ENCODE peak calls at places on chromosomes 4 and X, in ten cellular contexts. P is B cell; M is HS-27A; Y is activated CD8-positive, alpha-beta T cell treated with anti-CD3 and anti-CD28 coated beads for 36 hours; J is NCI-H1092; U is heart right ventricle; O is globus pallidus; D is stimulated activated CD4-positive, alpha-beta T cell treated with anti-CD3 and anti-CD28 coated beads, Interleukin-15, amount 100 ng/mL, for 1 hour; L is HTR-8/SVneo; S is ELR. T is an unnamed sample.

GRCh38 chr4:155973639-155974475 is 20.2 kb upstream of the CTSO start:
- DNase-seq in P (no peak), M (peak; percentile 47), Y (no peak), J (no peak), U (no peak), O (no peak), D (no peak), L (no peak), S (peak; percentile 51), T (no peak)

GRCh38 chr4:183249854-183250253 is 70.2 kb downstream of the CLDN22 start:
- DNase-seq in P (no peak), M (no peak), Y (peak; percentile 44), J (peak; percentile 37), U (no peak), O (peak; percentile 45), D (no peak), L (no peak), S (peak; percentile 47), T (no peak)

GRCh38 chrX:42098897-42099296 is 175.5 kb upstream of the CASK start:
- DNase-seq in P (no peak), M (no peak), Y (no peak), J (no peak), U (peak; percentile 4), O (no peak), D (no peak), L (no peak), S (no peak), T (no peak)

GRCh38 chr4:961651-962230 is 11.6 kb downstream of the DGKQ start:
- DNase-seq in P (no peak), M (no peak), Y (no peak), J (peak; percentile 40), U (no peak), O (no peak), D (no peak), L (no peak), S (no peak), T (no peak)

GRCh38 chr4:81019016-81019415 is 11.5 kb upstream of the BMP3 start:
- DNase-seq in P (no peak), M (no peak), Y (no peak), J (no peak), U (no peak), O (no peak), D (no peak), L (no peak), S (no peak), T (no peak)

GRCh38 chr4:16582036-16582435 is 316.4 kb downstream of the LDB2 start:
- DNase-seq in P (no peak), M (no peak), Y (no peak), J (no peak), U (no peak), O (no peak), D (no peak), L (no peak), S (no peak), T (no peak)

GRCh38 chr4:183760326-183760725 is 101.2 kb downstream of the TRAPPC11 start:
- DNase-seq in P (no peak), M (no peak), Y (no peak), J (no peak), U (no peak), O (no peak), D (no peak), L (no peak), S (no peak), T (no peak)

GRCh38 chrX:154368630-154369452 is 5.6 kb downstream of the FLNA start:
- DNase-seq in P (peak; percentile 94), M (peak; percentile 81), Y (peak; percentile 96), J (no peak), U (peak; percentile 71), O (no peak), D (peak; percentile 83), L (peak; percentile 72), S (peak; percentile 97), T (no peak)

GRCh38 chr4:95153182-95153581 is 395.4 kb downstream of the BMPR1B start:
- DNase-seq in P (no peak), M (no peak), Y (no peak), J (no peak), U (no peak), O (no peak), D (no peak), L (no peak), S (no peak), T (no peak)

GRCh38 chrX:50971390-50971789 is 60.9 kb downstream of the BMP15 start:
- DNase-seq in P (no peak), M (no peak), Y (peak; percentile 1), J (no peak), U (no peak), O (no peak), D (no peak), L (no peak), S (peak; percentile 0), T (no peak)

GRCh38 chrX:2664497-2664896 is 26.6 kb upstream of the CD99 start:
- DNase-seq in P (no peak), M (no peak), Y (peak; percentile 15), J (no peak), U (peak; percentile 34), O (no peak), D (no peak), L (no peak), S (no peak), T (no peak)

GRCh38 chrX:103797691-103798090 is 21.1 kb downstream of the PLP1 start:
- DNase-seq in P (no peak), M (no peak), Y (no peak), J (no peak), U (no peak), O (no peak), D (no peak), L (no peak), S (peak; percentile 7), T (no peak)

GRCh38 chr4:76723916-76724315 is 174.0 kb downstream of the SOWAHB start:
- DNase-seq in P (no peak), M (no peak), Y (no peak), J (no peak), U (no peak), O (no peak), D (no peak), L (no peak), S (peak; percentile 66), T (no peak)

GRCh38 chr4:2246384-2247127 is 4.6 kb upstream of the HAUS3 start:
- DNase-seq in P (no peak), M (no peak), Y (no peak), J (no peak), U (no peak), O (no peak), D (no peak), L (no peak), S (no peak), T (no peak)

GRCh38 chrX:134636859-134637258 is 21.4 kb downstream of the PLAC1 start:
- DNase-seq in P (no peak), M (no peak), Y (no peak), J (no peak), U (no peak), O (no peak), D (no peak), L (no peak), S (no peak), T (peak; percentile 88)

GRCh38 chrX:17028381-17028780 is 81.9 kb downstream of the REPS2 start:
- DNase-seq in P (no peak), M (no peak), Y (no peak), J (no peak), U (no peak), O (no peak), D (no peak), L (no peak), S (no peak), T (no peak)

GRCh38 chrX:80423744-80424143 is 3.5 kb downstream of the TENT5D start:
- DNase-seq in P (no peak), M (no peak), Y (no peak), J (no peak), U (no peak), O (no peak), D (no peak), L (no peak), S (no peak), T (no peak)

T was measured in NCI-H1694 treated with DMSO at 0.1 percent for 48 hours.